ENCODE peak calls at places on chromosome 20, in six cellular contexts. Z is WTC11, W is GM23338, N is K562, C is GM12878, T is HepG2. Q is an unnamed sample.

GRCh38 chr20:56433221-56433879 is 21.3 kb downstream of the CASS4 start:
- DNase-seq in N (no peak), W (no peak), Z (no peak), C (no peak), T (no peak), Q (no peak)

GRCh38 chr20:699342-699741 is 23.7 kb upstream of the SCRT2 start:
- DNase-seq in Z (no peak), T (no peak), N (no peak), C (no peak), W (no peak), Q (no peak)

GRCh38 chr20:62676976-62677375 is 31.7 kb upstream of the NTSR1 start:
- DNase-seq in W (no peak), N (no peak), C (no peak), T (no peak), Z (no peak), Q (no peak)

GRCh38 chr20:32527447-32528055 is 57.6 kb downstream of the NOL4L start:
- DNase-seq in Z (no peak), C (no peak), W (no peak), T (no peak), N (no peak), Q (no peak)

GRCh38 chr20:846894-847278 is 13.4 kb downstream of the FAM110A start:
- DNase-seq in W (no peak), Z (no peak), T (no peak), C (no peak), N (no peak), Q (no peak)

GRCh38 chr20:40589581-40589980 is 99.5 kb downstream of the MAFB start:
- DNase-seq in Z (no peak), T (no peak), C (no peak), N (no peak), W (no peak), Q (no peak)

GRCh38 chr20:22728146-22728745 is 143.9 kb upstream of the FOXA2 start:
- DNase-seq in W (no peak), N (no peak), T (no peak), Z (no peak), C (no peak), Q (no peak)

GRCh38 chr20:3613821-3614440 is 49.3 kb downstream of the GFRA4 start:
- DNase-seq in Z (no peak), C (no peak), W (no peak), N (no peak), T (no peak), Q (no peak)

GRCh38 chr20:35120012-35120701 is 27.0 kb downstream of the EDEM2 start:
- DNase-seq in Z (no peak), N (peak), T (no peak), W (no peak), C (no peak), Q (no peak)

GRCh38 chr20:237918-238317 is 10.9 kb downstream of the DEFB129 start:
- DNase-seq in N (no peak), C (no peak), Z (no peak), T (no peak), W (no peak), Q (no peak)

GRCh38 chr20:35235881-35236280 is 9.4 kb downstream of the MMP24 start:
- DNase-seq in N (no peak), W (no peak), Z (no peak), T (no peak), C (no peak), Q (no peak)

GRCh38 chr20:62838511-62838910 is 21.7 kb downstream of the COL9A3 start:
- DNase-seq in Z (no peak), C (no peak), T (no peak), N (no peak), W (no peak), Q (no peak)

GRCh38 chr20:62359491-62360121 is 7.5 kb downstream of the LAMA5 start:
- DNase-seq in Z (peak), C (no peak), N (peak), W (no peak), T (no peak), Q (no peak)

GRCh38 chr20:454951-455350 is 7.4 kb downstream of the TBC1D20 start:
- DNase-seq in W (no peak), Z (no peak), N (no peak), C (no peak), T (no peak), Q (no peak)

GRCh38 chr20:3080939-3081388 is 3.6 kb downstream of the AVP start:
- DNase-seq in Z (no peak), W (no peak), T (no peak), C (no peak), N (no peak), Q (no peak)

GRCh38 chr20:539848-540247 is 3.7 kb downstream of the CSNK2A1 start:
- DNase-seq in T (peak), Z (no peak), W (peak), N (no peak), C (no peak), Q (no peak)

DNA sequence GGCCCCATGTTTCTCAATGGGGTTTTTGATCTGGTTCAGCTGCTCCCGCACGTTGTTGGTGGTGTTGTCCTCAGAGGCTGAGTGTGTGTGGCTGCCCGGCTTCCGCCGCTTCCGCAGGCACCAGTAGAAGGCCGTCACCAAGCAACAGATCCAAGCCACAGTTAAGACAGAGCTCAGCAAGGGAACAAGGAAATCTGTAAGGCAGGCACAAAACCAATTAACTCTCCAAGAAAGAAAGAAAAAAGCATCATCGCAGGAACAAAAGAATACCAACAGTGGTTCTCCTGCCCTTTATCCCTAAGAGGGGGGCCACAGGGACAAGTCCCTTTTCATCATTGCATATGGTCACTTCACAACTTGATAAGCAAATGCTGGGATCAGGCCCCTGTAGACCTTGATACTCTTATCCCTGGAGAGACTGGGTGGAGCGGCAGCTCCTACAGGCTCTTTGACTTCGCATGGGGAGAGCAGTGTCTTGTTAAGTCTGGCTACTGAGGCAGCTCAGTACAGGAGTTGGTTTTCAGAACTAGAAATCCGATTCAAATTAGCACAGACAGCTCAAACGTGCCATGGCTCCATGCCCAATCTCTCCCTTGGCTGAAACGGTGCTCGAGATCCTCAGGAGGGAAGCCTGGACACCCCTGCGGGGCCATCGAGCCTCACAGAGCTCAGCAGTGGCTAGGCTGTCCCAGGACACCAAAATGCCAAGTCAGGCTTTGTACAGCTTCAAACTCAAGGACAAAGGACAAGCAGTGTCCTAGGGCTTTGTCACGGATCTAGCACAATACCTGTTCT is 33.8 kb downstream of the JAG1 start:
- DNase-seq in T (no peak), W (no peak), N (no peak), C (no peak), Z (no peak), Q (no peak)
- TF ChIP-seq CREB1 in T (no peak), W (no peak), N (no peak), C (no peak), Z (no peak), Q (no peak)

GRCh38 chr20:38208523-38208922 is 43.5 kb upstream of the TGM2 start:
- DNase-seq in N (no peak), Z (no peak), C (no peak), T (no peak), W (no peak), Q (no peak)

GRCh38 chr20:38209736-38210405 is 44.8 kb upstream of the TGM2 start:
- DNase-seq in N (no peak), Z (no peak), T (no peak), C (no peak), W (no peak), Q (no peak)

GRCh38 chr20:38210741-38211140 is 45.7 kb upstream of the TGM2 start:
- DNase-seq in Z (no peak), C (no peak), N (no peak), W (no peak), T (no peak), Q (no peak)

GRCh38 chr20:38208088-38208487 is 43.0 kb upstream of the TGM2 start:
- DNase-seq in N (no peak), W (no peak), Z (no peak), C (no peak), T (no peak), Q (no peak)

GRCh38 chr20:38209054-38209675 is 44.1 kb upstream of the TGM2 start:
- DNase-seq in C (no peak), W (no peak), N (no peak), Z (no peak), T (no peak), Q (no peak)
- TF ChIP-seq CREB1 in C (no peak), W (no peak), N (no peak), Z (no peak), T (no peak), Q (no peak)

DNA sequence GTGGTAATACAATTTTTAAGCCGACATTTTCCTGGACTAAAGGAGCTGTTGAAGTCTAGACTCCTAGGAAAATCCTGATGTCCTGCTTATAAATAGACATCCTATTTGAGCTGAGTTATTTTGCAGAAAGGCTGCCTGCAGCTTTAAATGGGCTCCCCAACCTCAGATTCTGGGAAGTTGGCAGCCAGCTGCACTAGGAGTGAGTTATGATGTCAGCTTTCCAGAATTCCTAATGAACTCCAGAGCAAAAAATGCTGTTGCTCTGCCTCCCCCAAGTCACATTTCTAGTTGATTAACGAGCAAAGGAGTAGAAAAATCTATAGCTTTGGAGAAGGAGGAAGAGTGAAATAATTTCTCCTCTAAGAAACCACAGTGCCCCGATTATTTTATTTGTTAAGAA is 346.3 kb upstream of the SULF2 start:
- DNase-seq in Z (no peak), W (no peak), T (no peak), C (no peak), N (no peak), Q (no peak)
- TF ChIP-seq CREB1 in Z (no peak), W (no peak), T (no peak), C (no peak), N (no peak), Q (no peak)

GRCh38 chr20:52105573-52106422 is 85.8 kb downstream of the ZFP64 start:
- DNase-seq in W (peak), C (no peak), Z (peak), T (no peak), N (no peak), Q (peak)

GRCh38 chr20:52102559-52102958 is 89.0 kb downstream of the ZFP64 start:
- DNase-seq in T (no peak), N (no peak), W (no peak), C (no peak), Z (no peak), Q (no peak)

GRCh38 chr20:52103911-52104545 is 87.6 kb downstream of the ZFP64 start:
- DNase-seq in Z (peak), C (no peak), T (no peak), W (peak), N (no peak), Q (peak)

GRCh38 chr20:52103469-52103910 is 88.1 kb downstream of the ZFP64 start:
- DNase-seq in C (no peak), Z (peak), W (peak), T (no peak), N (peak), Q (peak)

DNA sequence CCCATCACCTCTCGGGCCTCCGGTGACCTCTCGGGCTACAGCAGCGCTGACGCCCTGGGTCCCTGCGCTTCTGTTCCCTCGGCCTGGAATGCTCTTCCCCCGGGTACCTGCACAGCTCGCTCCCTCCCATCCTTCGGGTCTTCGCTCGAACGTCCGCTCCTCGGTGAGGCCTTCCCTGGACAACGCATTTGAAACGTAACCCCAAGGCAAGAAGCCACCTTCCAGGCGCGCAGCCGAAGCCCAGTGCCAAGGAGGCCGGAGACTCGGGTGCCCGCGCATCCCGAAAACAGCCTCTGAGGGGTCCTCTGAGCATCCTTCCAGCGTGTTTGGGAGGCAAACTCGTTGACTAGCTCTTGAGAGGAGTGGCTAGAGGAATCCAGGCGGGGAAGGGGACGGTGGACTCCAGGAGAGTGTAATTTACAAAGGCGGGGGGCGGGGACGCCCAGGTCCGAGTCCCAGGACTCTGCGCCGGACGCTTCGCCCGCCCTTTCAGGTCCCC is 87.0 kb downstream of the ZFP64 start:
- DNase-seq in W (peak), T (no peak), N (no peak), Z (peak), C (no peak), Q (peak)
- TF ChIP-seq CREB1 in W (no peak), T (no peak), N (no peak), Z (no peak), C (no peak), Q (no peak)

DNA sequence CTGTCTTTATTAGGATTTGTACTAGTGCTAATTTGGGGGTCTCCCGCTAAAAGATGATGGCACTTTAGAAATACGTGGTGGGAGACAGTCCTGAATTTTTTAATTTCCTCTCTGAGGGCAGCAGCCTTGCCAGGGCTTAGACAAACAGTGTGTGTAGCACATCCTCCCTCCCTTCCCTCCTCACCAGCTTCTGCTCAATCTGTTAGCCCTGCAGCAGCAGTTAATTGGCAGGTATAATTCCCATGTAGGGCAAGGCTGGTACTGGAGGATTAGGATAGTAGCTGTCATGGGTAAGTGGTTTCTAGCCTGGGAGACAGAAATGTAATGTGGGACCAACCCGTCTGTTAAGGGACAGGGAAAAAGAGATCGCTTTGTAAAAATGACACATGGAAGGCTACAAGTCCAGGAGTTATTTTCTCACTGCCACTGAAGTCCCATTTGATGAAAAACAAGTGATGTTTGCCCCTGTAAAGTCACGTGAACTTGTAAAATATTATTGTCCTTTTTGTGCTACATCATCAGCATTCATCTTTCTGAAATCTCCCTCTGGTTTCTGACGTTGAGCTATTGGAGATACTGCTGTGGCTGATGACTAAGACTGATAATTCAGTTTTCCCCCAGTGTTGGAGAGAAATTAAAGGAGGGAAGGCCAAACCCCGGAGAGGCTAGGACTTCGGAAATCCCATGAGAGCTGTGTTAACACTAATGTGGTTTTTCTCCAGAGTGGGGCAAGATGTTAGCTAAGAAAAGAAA is 40.6 kb downstream of the CTNNBL1 start:
- DNase-seq in C (no peak), T (no peak), N (no peak), W (no peak), Z (no peak), Q (no peak)
- TF ChIP-seq CREB1 in C (no peak), T (no peak), N (no peak), W (no peak), Z (no peak), Q (no peak)

GRCh38 chr20:30499123-30499522 is 758.3 kb upstream of the DEFB115 start:
- DNase-seq in T (no peak), N (no peak), C (no peak), Z (no peak), W (no peak), Q (no peak)
- TF ChIP-seq CREB1 in T (no peak), N (no peak), C (no peak), Z (no peak), W (no peak), Q (no peak)

GRCh38 chr20:24766143-24766527 is 182.9 kb upstream of the CST7 start:
- DNase-seq in Z (no peak), W (no peak), N (no peak), T (no peak), C (no peak), Q (no peak)

GRCh38 chr20:24768977-24769675 is 179.9 kb upstream of the CST7 start:
- DNase-seq in N (no peak), W (no peak), C (no peak), Z (no peak), T (no peak), Q (no peak)

GRCh38 chr20:24766826-24767622 is 182.0 kb upstream of the CST7 start:
- DNase-seq in C (no peak), N (no peak), W (no peak), Z (no peak), T (no peak), Q (no peak)

GRCh38 chr20:24768226-24768625 is 180.8 kb upstream of the CST7 start:
- DNase-seq in T (no peak), C (no peak), W (no peak), N (no peak), Z (no peak), Q (no peak)

GRCh38 chr20:24767623-24768100 is 181.4 kb upstream of the CST7 start:
- DNase-seq in C (no peak), T (no peak), Z (no peak), W (no peak), N (no peak), Q (no peak)
- TF ChIP-seq CREB1 in C (no peak), T (no peak), Z (no peak), W (no peak), N (no peak), Q (no peak)

GRCh38 chr20:52105045-52105572 is 86.5 kb downstream of the ZFP64 start:
- DNase-seq in N (no peak), Z (peak), W (peak), T (no peak), C (no peak), Q (no peak)
- TF ChIP-seq CREB1 in N (no peak), Z (no peak), W (no peak), T (no peak), C (no peak), Q (no peak)

Q was measured in H1.